ENCODE peak calls at places on chromosomes 16 and 17, in nine cellular contexts. One of them, this sample, is unnamed.

GRCh38 chr16:735982-736453 is 4.8 kb downstream of the CIAO3 start:
- DNase-seq in sigmoid colon: no peak
- DNase-seq in esophagus squamous epithelium: no peak
- DNase-seq in transverse colon: no peak
- DNase-seq in HCT116: no peak
- DNase-seq in heart left ventricle: no peak
- DNase-seq in thyroid gland: no peak
- DNase-seq in stomach: no peak
- DNase-seq in GM12891: no peak
- DNase-seq in this sample: no peak

GRCh38 chr16:66717112-66717675 is 20.7 kb upstream of the CMTM4 start:
- DNase-seq in GM12891: no peak
- DNase-seq in esophagus squamous epithelium: no peak
- DNase-seq in stomach: no peak
- DNase-seq in HCT116: no peak
- DNase-seq in transverse colon: peak; percentile 47
- DNase-seq in sigmoid colon: no peak
- DNase-seq in thyroid gland: no peak
- DNase-seq in heart left ventricle: no peak
- DNase-seq in this sample: no peak

GRCh38 chr16:68884867-68885266 is 41.5 kb downstream of the TANGO6 start:
- DNase-seq in esophagus squamous epithelium: no peak
- DNase-seq in sigmoid colon: no peak
- DNase-seq in heart left ventricle: no peak
- DNase-seq in thyroid gland: no peak
- DNase-seq in HCT116: no peak
- DNase-seq in stomach: no peak
- DNase-seq in transverse colon: no peak
- DNase-seq in GM12891: no peak
- DNase-seq in this sample: no peak

GRCh38 chr17:19759934-19760530 is 11.9 kb upstream of the ALDH3A1 start:
- DNase-seq in GM12891: no peak
- DNase-seq in HCT116: no peak
- DNase-seq in sigmoid colon: no peak
- DNase-seq in transverse colon: no peak
- DNase-seq in esophagus squamous epithelium: no peak
- DNase-seq in heart left ventricle: peak; percentile 52
- DNase-seq in thyroid gland: no peak
- DNase-seq in stomach: peak; percentile 20
- DNase-seq in this sample: no peak

GRCh38 chr16:67278773-67279295 is 498 bp upstream of the PLEKHG4 start:
- DNase-seq in stomach: no peak
- DNase-seq in HCT116: no peak
- DNase-seq in GM12891: peak; percentile 76
- DNase-seq in transverse colon: peak; percentile 40
- DNase-seq in thyroid gland: peak; percentile 23
- DNase-seq in sigmoid colon: no peak
- DNase-seq in heart left ventricle: no peak
- DNase-seq in esophagus squamous epithelium: no peak
- DNase-seq in this sample: no peak

GRCh38 chr17:41020346-41020745 is 6.7 kb downstream of the KRTAP1-5 start:
- DNase-seq in HCT116: no peak
- DNase-seq in sigmoid colon: no peak
- DNase-seq in stomach: no peak
- DNase-seq in esophagus squamous epithelium: no peak
- DNase-seq in thyroid gland: no peak
- DNase-seq in GM12891: no peak
- DNase-seq in transverse colon: no peak
- DNase-seq in heart left ventricle: no peak
- DNase-seq in this sample: no peak

GRCh38 chr16:17305694-17306093 is 165.1 kb downstream of the XYLT1 start:
- DNase-seq in sigmoid colon: no peak
- DNase-seq in heart left ventricle: no peak
- DNase-seq in transverse colon: no peak
- DNase-seq in thyroid gland: no peak
- DNase-seq in stomach: no peak
- DNase-seq in HCT116: no peak
- DNase-seq in GM12891: no peak
- DNase-seq in esophagus squamous epithelium: no peak
- DNase-seq in this sample: no peak

GRCh38 chr16:87392823-87393679 is 915 bp downstream of the MAP1LC3B start:
- DNase-seq in transverse colon: peak; percentile 64
- DNase-seq in heart left ventricle: peak; percentile 75
- DNase-seq in sigmoid colon: peak; percentile 82
- DNase-seq in stomach: peak; percentile 53
- DNase-seq in GM12891: no peak
- DNase-seq in HCT116: no peak
- DNase-seq in thyroid gland: peak; percentile 65
- DNase-seq in esophagus squamous epithelium: no peak
- DNase-seq in this sample: no peak

GRCh38 chr17:63700528-63701441 is 860 bp upstream of the LIMD2 start:
- DNase-seq in stomach: peak; percentile 27
- DNase-seq in thyroid gland: peak; percentile 35
- DNase-seq in esophagus squamous epithelium: no peak
- DNase-seq in GM12891: peak; percentile 65
- DNase-seq in heart left ventricle: peak; percentile 84
- DNase-seq in HCT116: no peak
- DNase-seq in transverse colon: peak; percentile 37
- DNase-seq in sigmoid colon: peak; percentile 83
- DNase-seq in this sample: no peak

GRCh38 chr16:57000271-57001025 is 11.1 kb downstream of the NLRC5 start:
- DNase-seq in HCT116: peak; percentile 19
- DNase-seq in esophagus squamous epithelium: no peak
- DNase-seq in heart left ventricle: peak; percentile 81
- DNase-seq in transverse colon: peak; percentile 36
- DNase-seq in sigmoid colon: peak; percentile 14
- DNase-seq in stomach: peak; percentile 43
- DNase-seq in thyroid gland: peak; percentile 15
- DNase-seq in GM12891: no peak
- DNase-seq in this sample: no peak

GRCh38 chr17:32854177-32854576 is 22.7 kb downstream of the MYO1D start:
- DNase-seq in sigmoid colon: no peak
- DNase-seq in thyroid gland: no peak
- DNase-seq in stomach: no peak
- DNase-seq in GM12891: no peak
- DNase-seq in esophagus squamous epithelium: no peak
- DNase-seq in heart left ventricle: no peak
- DNase-seq in transverse colon: no peak
- DNase-seq in HCT116: peak; percentile 3
- DNase-seq in this sample: no peak

GRCh38 chr17:75153854-75154194 is 488 bp downstream of the JPT1 start:
- DNase-seq in transverse colon: peak; percentile 32
- DNase-seq in HCT116: no peak
- DNase-seq in heart left ventricle: no peak
- DNase-seq in stomach: no peak
- DNase-seq in thyroid gland: no peak
- DNase-seq in esophagus squamous epithelium: no peak
- DNase-seq in GM12891: no peak
- DNase-seq in sigmoid colon: no peak
- DNase-seq in this sample: no peak

GRCh38 chr17:48505788-48506187 is 25.0 kb downstream of the HOXB1 start:
- DNase-seq in sigmoid colon: no peak
- DNase-seq in thyroid gland: no peak
- DNase-seq in esophagus squamous epithelium: no peak
- DNase-seq in heart left ventricle: no peak
- DNase-seq in transverse colon: no peak
- DNase-seq in GM12891: no peak
- DNase-seq in stomach: no peak
- DNase-seq in HCT116: peak; percentile 61
- DNase-seq in this sample: no peak

GRCh38 chr17:53626286-53626685 is 196.4 kb upstream of the KIF2B start:
- DNase-seq in heart left ventricle: no peak
- DNase-seq in HCT116: no peak
- DNase-seq in thyroid gland: no peak
- DNase-seq in transverse colon: no peak
- DNase-seq in esophagus squamous epithelium: no peak
- DNase-seq in stomach: no peak
- DNase-seq in GM12891: no peak
- DNase-seq in sigmoid colon: no peak
- DNase-seq in this sample: no peak

GRCh38 chr17:305090-305976 is 47.3 kb downstream of the RPH3AL start:
- DNase-seq in GM12891: no peak
- DNase-seq in esophagus squamous epithelium: no peak
- DNase-seq in HCT116: no peak
- DNase-seq in heart left ventricle: peak; percentile 60
- DNase-seq in thyroid gland: peak; percentile 60
- DNase-seq in stomach: peak; percentile 32
- DNase-seq in sigmoid colon: no peak
- DNase-seq in transverse colon: peak; percentile 35
- DNase-seq in this sample: peak; percentile 51

GRCh38 chr16:14334366-14335105 is 263.4 kb downstream of the MRTFB start:
- DNase-seq in esophagus squamous epithelium: no peak
- DNase-seq in heart left ventricle: no peak
- DNase-seq in GM12891: no peak
- DNase-seq in transverse colon: no peak
- DNase-seq in sigmoid colon: no peak
- DNase-seq in HCT116: no peak
- DNase-seq in stomach: no peak
- DNase-seq in thyroid gland: no peak
- DNase-seq in this sample: no peak

GRCh38 chr16:30069575-30070462 is 4.3 kb downstream of the ALDOA start:
- DNase-seq in esophagus squamous epithelium: no peak
- DNase-seq in GM12891: no peak
- DNase-seq in heart left ventricle: peak; percentile 67
- DNase-seq in sigmoid colon: peak; percentile 89
- DNase-seq in HCT116: no peak
- DNase-seq in stomach: no peak
- DNase-seq in thyroid gland: no peak
- DNase-seq in transverse colon: no peak
- DNase-seq in this sample: no peak

GRCh38 chr17:74042744-74043486 is 160.6 kb upstream of the RPL38 start:
- DNase-seq in transverse colon: no peak
- DNase-seq in esophagus squamous epithelium: no peak
- DNase-seq in GM12891: no peak
- DNase-seq in thyroid gland: no peak
- DNase-seq in stomach: no peak
- DNase-seq in sigmoid colon: peak; percentile 70
- DNase-seq in heart left ventricle: no peak
- DNase-seq in HCT116: peak; percentile 91
- DNase-seq in this sample: peak; percentile 52

GRCh38 chr17:35575759-35576158 is 2.6 kb downstream of the PEX12 start:
- DNase-seq in transverse colon: no peak
- DNase-seq in esophagus squamous epithelium: no peak
- DNase-seq in heart left ventricle: no peak
- DNase-seq in HCT116: no peak
- DNase-seq in sigmoid colon: no peak
- DNase-seq in thyroid gland: no peak
- DNase-seq in stomach: no peak
- DNase-seq in GM12891: no peak
- DNase-seq in this sample: no peak
- TF ChIP-seq POLR2A in transverse colon: no peak
- TF ChIP-seq POLR2A in esophagus squamous epithelium: no peak
- TF ChIP-seq POLR2A in heart left ventricle: no peak
- TF ChIP-seq POLR2A in HCT116: no peak
- TF ChIP-seq POLR2A in sigmoid colon: no peak
- TF ChIP-seq POLR2A in thyroid gland: no peak
- TF ChIP-seq POLR2A in stomach: no peak
- TF ChIP-seq POLR2A in GM12891: no peak
- TF ChIP-seq POLR2A in this sample: no peak

DNA sequence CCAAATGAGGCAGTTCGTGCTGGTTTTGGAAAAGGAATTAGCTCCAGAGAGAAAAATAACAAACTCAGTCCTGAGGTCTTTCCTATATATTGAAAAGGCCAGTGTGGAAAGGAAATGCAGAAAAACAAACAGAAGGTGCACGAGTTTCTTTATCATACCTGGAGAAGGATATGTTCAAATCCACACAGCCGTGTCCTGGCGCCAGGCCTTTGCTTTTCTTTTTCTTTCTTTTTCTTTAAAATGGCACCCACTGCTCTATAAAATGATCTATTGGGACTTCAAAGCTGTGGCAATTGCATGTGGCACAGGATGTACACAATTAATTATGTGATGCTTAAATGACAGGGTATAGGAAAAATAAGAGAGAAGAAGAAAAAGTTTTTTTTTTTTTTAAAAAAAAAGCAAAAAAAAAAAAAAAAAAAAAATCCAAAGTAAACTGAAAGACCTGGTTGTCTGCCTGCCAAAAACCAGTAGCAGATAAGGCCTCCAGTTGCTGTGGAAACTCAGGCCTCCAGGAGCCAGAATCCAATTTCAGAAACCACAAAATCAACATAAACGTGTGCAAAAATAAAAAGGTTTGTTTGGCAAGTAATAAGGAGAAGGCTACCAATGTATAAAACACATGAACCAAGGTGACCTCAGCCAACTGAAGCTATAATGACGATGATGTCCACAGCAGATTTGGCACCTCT is 957.6 kb upstream of the SOX9 start:
- DNase-seq in sigmoid colon: no peak
- DNase-seq in GM12891: no peak
- DNase-seq in heart left ventricle: no peak
- DNase-seq in stomach: peak; percentile 77
- DNase-seq in thyroid gland: peak; percentile 55
- DNase-seq in esophagus squamous epithelium: no peak
- DNase-seq in HCT116: no peak
- DNase-seq in transverse colon: no peak
- DNase-seq in this sample: no peak
- TF ChIP-seq POLR2A in sigmoid colon: no peak
- TF ChIP-seq POLR2A in GM12891: no peak
- TF ChIP-seq POLR2A in heart left ventricle: no peak
- TF ChIP-seq POLR2A in stomach: no peak
- TF ChIP-seq POLR2A in thyroid gland: no peak
- TF ChIP-seq POLR2A in esophagus squamous epithelium: no peak
- TF ChIP-seq POLR2A in HCT116: no peak
- TF ChIP-seq POLR2A in transverse colon: no peak
- TF ChIP-seq POLR2A in this sample: no peak

GRCh38 chr17:1755252-1755992 is 6.4 kb upstream of the SERPINF1 start:
- DNase-seq in sigmoid colon: no peak
- DNase-seq in thyroid gland: no peak
- DNase-seq in GM12891: no peak
- DNase-seq in heart left ventricle: no peak
- DNase-seq in transverse colon: no peak
- DNase-seq in stomach: no peak
- DNase-seq in HCT116: no peak
- DNase-seq in esophagus squamous epithelium: no peak
- DNase-seq in this sample: no peak
- TF ChIP-seq POLR2A in sigmoid colon: no peak
- TF ChIP-seq POLR2A in thyroid gland: no peak
- TF ChIP-seq POLR2A in GM12891: no peak
- TF ChIP-seq POLR2A in heart left ventricle: no peak
- TF ChIP-seq POLR2A in transverse colon: no peak
- TF ChIP-seq POLR2A in stomach: no peak
- TF ChIP-seq POLR2A in HCT116: no peak
- TF ChIP-seq POLR2A in esophagus squamous epithelium: no peak
- TF ChIP-seq POLR2A in this sample: no peak

GRCh38 chr17:7835818-7836595 is 2.0 kb downstream of the KDM6B start:
- DNase-seq in GM12891: no peak
- DNase-seq in stomach: peak; percentile 74
- DNase-seq in HCT116: no peak
- DNase-seq in heart left ventricle: peak; percentile 88
- DNase-seq in esophagus squamous epithelium: no peak
- DNase-seq in thyroid gland: peak; percentile 84
- DNase-seq in transverse colon: peak; percentile 81
- DNase-seq in sigmoid colon: peak; percentile 90
- DNase-seq in this sample: peak; percentile 75
- TF ChIP-seq POLR2A in GM12891: no peak
- TF ChIP-seq POLR2A in stomach: peak; percentile 69
- TF ChIP-seq POLR2A in HCT116: peak; percentile 35
- TF ChIP-seq POLR2A in heart left ventricle: peak; percentile 33
- TF ChIP-seq POLR2A in esophagus squamous epithelium: peak; percentile 9
- TF ChIP-seq POLR2A in thyroid gland: peak; percentile 80
- TF ChIP-seq POLR2A in transverse colon: peak; percentile 82
- TF ChIP-seq POLR2A in sigmoid colon: peak; percentile 74
- TF ChIP-seq POLR2A in this sample: peak; percentile 76

GRCh38 chr17:14760719-14761425 is 460.0 kb downstream of the HS3ST3B1 start:
- DNase-seq in GM12891: no peak
- DNase-seq in sigmoid colon: no peak
- DNase-seq in stomach: no peak
- DNase-seq in thyroid gland: no peak
- DNase-seq in heart left ventricle: no peak
- DNase-seq in transverse colon: no peak
- DNase-seq in HCT116: no peak
- DNase-seq in esophagus squamous epithelium: no peak
- DNase-seq in this sample: no peak
- TF ChIP-seq POLR2A in GM12891: no peak
- TF ChIP-seq POLR2A in sigmoid colon: no peak
- TF ChIP-seq POLR2A in stomach: no peak
- TF ChIP-seq POLR2A in thyroid gland: no peak
- TF ChIP-seq POLR2A in heart left ventricle: no peak
- TF ChIP-seq POLR2A in transverse colon: no peak
- TF ChIP-seq POLR2A in HCT116: no peak
- TF ChIP-seq POLR2A in esophagus squamous epithelium: no peak
- TF ChIP-seq POLR2A in this sample: no peak